ENCODE peak calls at places on chromosomes 1 and 21, in six cellular contexts. One of them, this sample, is unnamed.

GRCh38 chr1:9798236-9799130 is 25.3 kb downstream of the CLSTN1 start:
- DNase-seq in AG04449: peak
- DNase-seq in cardiac muscle cell: no peak
- DNase-seq in heart right ventricle: no peak
- DNase-seq in fibroblast of mammary gland: peak
- DNase-seq in cardiac fibroblast: peak
- DNase-seq in this sample: peak

GRCh38 chr1:16628361-16629111 is 15.2 kb upstream of the NBPF1 start:
- DNase-seq in AG04449: no peak
- DNase-seq in cardiac muscle cell: no peak
- DNase-seq in heart right ventricle: no peak
- DNase-seq in fibroblast of mammary gland: no peak
- DNase-seq in cardiac fibroblast: no peak
- DNase-seq in this sample: no peak

GRCh38 chr1:58924016-58924565 is 140.2 kb upstream of the JUN start:
- DNase-seq in AG04449: no peak
- DNase-seq in cardiac muscle cell: no peak
- DNase-seq in heart right ventricle: no peak
- DNase-seq in fibroblast of mammary gland: no peak
- DNase-seq in cardiac fibroblast: no peak
- DNase-seq in this sample: no peak

GRCh38 chr21:16241500-16241963 is 511.8 kb downstream of the USP25 start:
- DNase-seq in AG04449: no peak
- DNase-seq in cardiac muscle cell: peak
- DNase-seq in heart right ventricle: no peak
- DNase-seq in fibroblast of mammary gland: peak
- DNase-seq in cardiac fibroblast: no peak
- DNase-seq in this sample: peak

GRCh38 chr1:97743129-97743528 is 177.7 kb downstream of the DPYD start:
- DNase-seq in AG04449: no peak
- DNase-seq in cardiac muscle cell: no peak
- DNase-seq in heart right ventricle: no peak
- DNase-seq in fibroblast of mammary gland: no peak
- DNase-seq in cardiac fibroblast: no peak
- DNase-seq in this sample: no peak

GRCh38 chr1:163307479-163308171 is 14.1 kb upstream of the NUF2 start:
- DNase-seq in AG04449: peak
- DNase-seq in cardiac muscle cell: no peak
- DNase-seq in heart right ventricle: no peak
- DNase-seq in fibroblast of mammary gland: peak
- DNase-seq in cardiac fibroblast: peak
- DNase-seq in this sample: no peak

GRCh38 chr1:6205849-6206845 is at the start of gene RNF207:
- DNase-seq in AG04449: no peak
- DNase-seq in cardiac muscle cell: peak
- DNase-seq in heart right ventricle: peak
- DNase-seq in fibroblast of mammary gland: peak
- DNase-seq in cardiac fibroblast: peak
- DNase-seq in this sample: peak

GRCh38 chr1:215001419-215002021 is 81.0 kb upstream of the KCNK2 start:
- DNase-seq in AG04449: no peak
- DNase-seq in cardiac muscle cell: no peak
- DNase-seq in heart right ventricle: no peak
- DNase-seq in fibroblast of mammary gland: peak
- DNase-seq in cardiac fibroblast: no peak
- DNase-seq in this sample: no peak

GRCh38 chr1:63004868-63005267 is 220.9 kb downstream of the ATG4C start:
- DNase-seq in AG04449: no peak
- DNase-seq in cardiac muscle cell: peak
- DNase-seq in heart right ventricle: no peak
- DNase-seq in fibroblast of mammary gland: peak
- DNase-seq in cardiac fibroblast: peak
- DNase-seq in this sample: no peak

GRCh38 chr21:31252091-31252490 is 92.0 kb downstream of the TIAM1 start:
- DNase-seq in AG04449: no peak
- DNase-seq in cardiac muscle cell: no peak
- DNase-seq in heart right ventricle: no peak
- DNase-seq in fibroblast of mammary gland: no peak
- DNase-seq in cardiac fibroblast: no peak
- DNase-seq in this sample: no peak

GRCh38 chr1:50098490-50099109 is 10.1 kb upstream of the ELAVL4 start:
- DNase-seq in AG04449: no peak
- DNase-seq in cardiac muscle cell: no peak
- DNase-seq in heart right ventricle: no peak
- DNase-seq in fibroblast of mammary gland: no peak
- DNase-seq in cardiac fibroblast: no peak
- DNase-seq in this sample: no peak

GRCh38 chr1:206693592-206693991 is 8.9 kb downstream of the MAPKAPK2 start:
- DNase-seq in AG04449: no peak
- DNase-seq in cardiac muscle cell: no peak
- DNase-seq in heart right ventricle: peak
- DNase-seq in fibroblast of mammary gland: peak
- DNase-seq in cardiac fibroblast: peak
- DNase-seq in this sample: peak

GRCh38 chr1:232393834-232394146 is 236.1 kb downstream of the SIPA1L2 start:
- DNase-seq in AG04449: no peak
- DNase-seq in cardiac muscle cell: no peak
- DNase-seq in heart right ventricle: no peak
- DNase-seq in fibroblast of mammary gland: no peak
- DNase-seq in cardiac fibroblast: no peak
- DNase-seq in this sample: no peak

GRCh38 chr1:151831256-151831591 is 378 bp downstream of the RORC start:
- DNase-seq in AG04449: no peak
- DNase-seq in cardiac muscle cell: no peak
- DNase-seq in heart right ventricle: no peak
- DNase-seq in fibroblast of mammary gland: no peak
- DNase-seq in cardiac fibroblast: no peak
- DNase-seq in this sample: no peak
- H3K4me3 ChIP-seq in AG04449: no peak
- H3K4me3 ChIP-seq in cardiac muscle cell: no peak
- H3K4me3 ChIP-seq in heart right ventricle: peak
- H3K4me3 ChIP-seq in fibroblast of mammary gland: no peak
- H3K4me3 ChIP-seq in cardiac fibroblast: no peak
- H3K4me3 ChIP-seq in this sample: no peak

GRCh38 chr1:81304187-81304586 is 496.5 kb upstream of the ADGRL2 start:
- DNase-seq in AG04449: no peak
- DNase-seq in cardiac muscle cell: no peak
- DNase-seq in heart right ventricle: no peak
- DNase-seq in fibroblast of mammary gland: peak
- DNase-seq in cardiac fibroblast: peak
- DNase-seq in this sample: peak

DNA sequence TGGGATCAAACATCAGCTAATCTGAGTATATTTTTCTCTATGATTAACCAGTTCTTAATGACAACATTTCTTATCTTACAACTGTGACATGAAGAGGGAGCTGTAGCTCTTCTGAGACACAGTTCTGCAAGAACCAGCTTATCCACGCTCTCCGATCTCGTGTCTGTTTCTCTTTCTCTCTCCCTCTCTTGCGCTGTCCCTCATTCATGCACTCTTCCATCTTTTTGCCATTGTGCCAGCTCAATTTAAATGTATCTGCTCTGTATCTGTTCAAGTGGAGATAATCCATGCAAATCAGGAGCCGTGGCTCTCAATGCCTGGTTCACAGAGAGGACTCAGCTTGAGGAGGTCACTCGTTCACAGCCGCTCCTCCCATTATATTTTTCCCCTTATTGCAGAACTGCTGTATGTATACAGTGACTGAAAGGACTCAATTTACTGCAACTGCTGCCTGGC is 494.7 kb upstream of the ADGRL2 start:
- DNase-seq in AG04449: no peak
- DNase-seq in cardiac muscle cell: peak
- DNase-seq in heart right ventricle: no peak
- DNase-seq in fibroblast of mammary gland: peak
- DNase-seq in cardiac fibroblast: peak
- DNase-seq in this sample: peak
- H3K4me3 ChIP-seq in AG04449: peak
- H3K4me3 ChIP-seq in cardiac muscle cell: peak
- H3K4me3 ChIP-seq in heart right ventricle: peak
- H3K4me3 ChIP-seq in fibroblast of mammary gland: peak
- H3K4me3 ChIP-seq in cardiac fibroblast: peak
- H3K4me3 ChIP-seq in this sample: peak

GRCh38 chr1:1374068-1374860 is 743 bp downstream of the AURKAIP1 start:
- DNase-seq in AG04449: no peak
- DNase-seq in cardiac muscle cell: no peak
- DNase-seq in heart right ventricle: peak
- DNase-seq in fibroblast of mammary gland: no peak
- DNase-seq in cardiac fibroblast: no peak
- DNase-seq in this sample: no peak

GRCh38 chr1:1373493-1374067 is 1.4 kb downstream of the AURKAIP1 start:
- DNase-seq in AG04449: no peak
- DNase-seq in cardiac muscle cell: no peak
- DNase-seq in heart right ventricle: peak
- DNase-seq in fibroblast of mammary gland: no peak
- DNase-seq in cardiac fibroblast: no peak
- DNase-seq in this sample: no peak

GRCh38 chr1:1377540-1378205 is 2.7 kb upstream of the AURKAIP1 start:
- DNase-seq in AG04449: no peak
- DNase-seq in cardiac muscle cell: no peak
- DNase-seq in heart right ventricle: no peak
- DNase-seq in fibroblast of mammary gland: no peak
- DNase-seq in cardiac fibroblast: no peak
- DNase-seq in this sample: no peak

GRCh38 chr1:1374861-1375662 is at the start of gene AURKAIP1:
- DNase-seq in AG04449: peak
- DNase-seq in cardiac muscle cell: peak
- DNase-seq in heart right ventricle: peak
- DNase-seq in fibroblast of mammary gland: peak
- DNase-seq in cardiac fibroblast: peak
- DNase-seq in this sample: peak

GRCh38 chr1:1376551-1377226 is 1.7 kb upstream of the AURKAIP1 start:
- DNase-seq in AG04449: no peak
- DNase-seq in cardiac muscle cell: no peak
- DNase-seq in heart right ventricle: no peak
- DNase-seq in fibroblast of mammary gland: no peak
- DNase-seq in cardiac fibroblast: no peak
- DNase-seq in this sample: no peak
- H3K4me3 ChIP-seq in AG04449: no peak
- H3K4me3 ChIP-seq in cardiac muscle cell: no peak
- H3K4me3 ChIP-seq in heart right ventricle: no peak
- H3K4me3 ChIP-seq in fibroblast of mammary gland: no peak
- H3K4me3 ChIP-seq in cardiac fibroblast: no peak
- H3K4me3 ChIP-seq in this sample: no peak

DNA sequence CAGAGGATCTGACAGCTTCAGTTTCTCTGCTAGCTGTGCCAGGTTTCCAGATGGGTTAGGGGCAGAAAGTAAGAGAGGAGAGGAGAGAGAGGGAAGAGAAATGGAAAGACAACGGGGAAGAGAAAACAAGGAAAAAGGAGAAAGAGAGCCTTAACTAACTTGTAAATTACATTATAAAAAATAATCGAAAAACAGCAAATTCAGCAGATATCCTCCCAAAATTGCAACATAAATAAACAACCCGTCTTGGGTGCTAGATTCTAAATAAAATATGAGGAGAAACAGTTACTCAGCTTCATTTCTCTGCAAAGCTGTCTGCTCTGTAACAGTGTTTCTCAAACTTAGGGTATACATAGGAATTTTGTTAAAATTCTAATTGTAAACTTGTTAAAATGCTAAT is 29.2 kb downstream of the SEC16B start:
- DNase-seq in AG04449: no peak
- DNase-seq in cardiac muscle cell: no peak
- DNase-seq in heart right ventricle: no peak
- DNase-seq in fibroblast of mammary gland: no peak
- DNase-seq in cardiac fibroblast: no peak
- DNase-seq in this sample: no peak
- H3K4me3 ChIP-seq in AG04449: no peak
- H3K4me3 ChIP-seq in cardiac muscle cell: no peak
- H3K4me3 ChIP-seq in heart right ventricle: no peak
- H3K4me3 ChIP-seq in fibroblast of mammary gland: no peak
- H3K4me3 ChIP-seq in cardiac fibroblast: no peak
- H3K4me3 ChIP-seq in this sample: no peak